ENCODE peak calls at places on chromosomes 3 and 15, in eight cellular contexts. W is activated naive CD4-positive, alpha-beta T cell treated with anti-CD3 and anti-CD28 coated beads for 36 hours; G is AG08396; R is activated T-helper 9 cell treated with anti-CD3 and anti-CD28 coated beads, Interleukin-2, amount 50 U/mL, for 16 hours; L is choroid plexus epithelial cell; J is HEK293T; V is effector memory CD8-positive, alpha-beta T cell; Y is fibroblast of the aortic adventitia. M is an unnamed sample.

GRCh38 chr3:133273346-133273745 is 126.5 kb upstream of the BFSP2 start:
- DNase-seq in W (peak; percentile 15), Y (no peak), R (no peak), L (no peak), J (no peak), G (no peak), V (no peak), M (no peak)

GRCh38 chr15:81887913-81888312 is 157.9 kb downstream of the MEX3B start:
- DNase-seq in Y (peak; percentile 23), J (no peak), W (no peak), G (peak; percentile 36), L (peak; percentile 73), R (no peak), V (no peak), M (no peak)

GRCh38 chr3:9553021-9553948 is at the start of gene LHFPL4:
- DNase-seq in G (no peak), R (no peak), J (no peak), Y (no peak), V (no peak), L (no peak), W (no peak), M (peak; percentile 55)

GRCh38 chr3:57555316-57555715 is 758 bp upstream of the PDE12 start:
- DNase-seq in J (peak; percentile 12), V (no peak), W (no peak), R (no peak), G (no peak), Y (no peak), L (no peak), M (no peak)

GRCh38 chr3:119746423-119746822 is 35.5 kb upstream of the NR1I2 start:
- DNase-seq in L (no peak), R (no peak), V (no peak), J (no peak), W (no peak), G (no peak), Y (no peak), M (no peak)

GRCh38 chr15:101244889-101245668 is 6.8 kb downstream of the CHSY1 start:
- DNase-seq in L (no peak), R (no peak), W (no peak), Y (no peak), G (no peak), V (no peak), J (no peak), M (no peak)

GRCh38 chr15:60936186-60936585 is 292.9 kb downstream of the RORA start:
- DNase-seq in L (no peak), V (no peak), R (no peak), W (no peak), G (no peak), Y (no peak), J (no peak), M (no peak)

GRCh38 chr3:52233108-52233591 is 5.8 kb downstream of the TWF2 start:
- DNase-seq in J (no peak), R (no peak), Y (no peak), G (no peak), L (no peak), W (no peak), V (no peak), M (no peak)

GRCh38 chr15:25783607-25784131 is 79.5 kb downstream of the ATP10A start:
- DNase-seq in Y (peak; percentile 37), V (peak; percentile 23), R (peak; percentile 17), G (peak; percentile 35), J (peak; percentile 17), W (peak; percentile 68), L (no peak), M (no peak)

M was measured in dorsolateral prefrontal cortex.